ENCODE peak calls at places on chromosomes 11 and 22, in seven cellular contexts. G is fibroblast of lung, C is IMR-90, Z is keratinocyte, O is SK-N-SH, Y is neuronal stem cell, W is GM23248. R is an unnamed sample.

GRCh38 chr22:31243339-31244043 is 31.4 kb downstream of the LIMK2 start:
- DNase-seq in O (no peak), Z (no peak), Y (no peak), C (no peak), G (no peak), W (peak; percentile 40), R (no peak)

GRCh38 chr22:23098718-23099524 is 28.6 kb downstream of the GNAZ start:
- DNase-seq in Y (no peak), W (no peak), O (no peak), G (no peak), Z (no peak), C (no peak), R (no peak)

GRCh38 chr22:39414886-39415285 is 15.3 kb downstream of the TAB1 start:
- DNase-seq in Y (no peak), G (no peak), O (no peak), C (no peak), W (no peak), Z (no peak), R (peak; percentile 60)

GRCh38 chr11:44427432-44427831 is 117.5 kb upstream of the ALX4 start:
- DNase-seq in C (no peak), Z (no peak), W (no peak), G (no peak), Y (no peak), O (no peak), R (no peak)

GRCh38 chr11:91219501-91219900 is 996.7 kb upstream of the CHORDC1 start:
- DNase-seq in G (peak; percentile 42), C (peak; percentile 20), O (no peak), Y (no peak), Z (no peak), W (no peak), R (no peak)

GRCh38 chr11:35930466-35930865 is 13.4 kb upstream of the LDLRAD3 start:
- DNase-seq in W (no peak), G (no peak), O (no peak), Z (no peak), C (no peak), Y (no peak), R (no peak)

GRCh38 chr11:126573325-126574076 is 218.0 kb downstream of the ST3GAL4 start:
- DNase-seq in Y (no peak), O (no peak), W (no peak), Z (no peak), G (no peak), C (no peak), R (no peak)

GRCh38 chr11:126978155-126978554 is 22.4 kb downstream of the KIRREL3 start:
- DNase-seq in G (no peak), Y (no peak), W (no peak), O (no peak), C (no peak), Z (no peak), R (no peak)

GRCh38 chr11:79414644-79415317 is 26.0 kb downstream of the TENM4 start:
- DNase-seq in Z (peak; percentile 73), G (peak; percentile 83), W (peak; percentile 75), Y (no peak), C (peak; percentile 81), O (no peak), R (peak; percentile 51)

GRCh38 chr22:44211946-44212930 is 31.5 kb downstream of the PARVG start:
- DNase-seq in Z (no peak), Y (no peak), O (peak; percentile 25), C (peak; percentile 11), G (peak; percentile 33), W (peak; percentile 49), R (no peak)

GRCh38 chr11:124123587-124123986 is 8.3 kb downstream of the VWA5A start:
- DNase-seq in G (no peak), W (no peak), C (no peak), O (peak; percentile 27), Z (no peak), Y (no peak), R (no peak)

GRCh38 chr11:27124514-27125264 is 84.1 kb downstream of the BBOX1 start:
- DNase-seq in Y (no peak), G (peak; percentile 64), Z (no peak), C (peak; percentile 42), O (no peak), W (peak; percentile 57), R (no peak)

GRCh38 chr11:128814856-128815705 is 52.0 kb downstream of the KCNJ1 start:
- DNase-seq in W (peak; percentile 91), Y (peak; percentile 79), G (peak; percentile 72), C (peak; percentile 86), O (peak; percentile 49), Z (no peak), R (no peak)

GRCh38 chr22:44431256-44431655 is 66.8 kb downstream of the RTL6 start:
- DNase-seq in W (no peak), G (no peak), Y (no peak), C (no peak), O (no peak), Z (no peak), R (peak; percentile 24)

GRCh38 chr22:41535244-41535643 is 9.0 kb downstream of the POLR3H start:
- DNase-seq in Y (no peak), W (peak; percentile 43), G (no peak), Z (no peak), O (peak; percentile 30), C (no peak), R (no peak)

GRCh38 chr22:50576806-50577696 is 1.2 kb downstream of the CPT1B start:
- DNase-seq in Z (no peak), C (no peak), W (no peak), G (no peak), Y (no peak), O (no peak), R (no peak)

GRCh38 chr11:119474682-119475596 is 52.0 kb upstream of the THY1 start:
- DNase-seq in C (peak; percentile 82), Z (no peak), Y (peak; percentile 76), W (peak; percentile 86), O (peak; percentile 86), G (peak; percentile 97), R (peak; percentile 84)

GRCh38 chr11:119315139-119316016 is 1.6 kb downstream of the MCAM start:
- DNase-seq in C (no peak), Z (no peak), Y (no peak), O (peak; percentile 72), W (peak; percentile 39), G (no peak), R (no peak)

GRCh38 chr11:7072401-7073028 is 16.3 kb upstream of the RBMXL2 start:
- DNase-seq in Z (peak; percentile 11), Y (no peak), O (no peak), C (no peak), G (no peak), W (no peak), R (no peak)

GRCh38 chr11:67632175-67632981 is 2.6 kb upstream of the NUDT8 start:
- DNase-seq in Z (no peak), Y (no peak), O (no peak), W (no peak), G (no peak), C (no peak), R (peak; percentile 74)

GRCh38 chr11:19959697-19960096 is 200.6 kb downstream of the DBX1 start:
- DNase-seq in W (no peak), O (no peak), Z (no peak), Y (no peak), G (no peak), C (no peak), R (no peak)

DNA sequence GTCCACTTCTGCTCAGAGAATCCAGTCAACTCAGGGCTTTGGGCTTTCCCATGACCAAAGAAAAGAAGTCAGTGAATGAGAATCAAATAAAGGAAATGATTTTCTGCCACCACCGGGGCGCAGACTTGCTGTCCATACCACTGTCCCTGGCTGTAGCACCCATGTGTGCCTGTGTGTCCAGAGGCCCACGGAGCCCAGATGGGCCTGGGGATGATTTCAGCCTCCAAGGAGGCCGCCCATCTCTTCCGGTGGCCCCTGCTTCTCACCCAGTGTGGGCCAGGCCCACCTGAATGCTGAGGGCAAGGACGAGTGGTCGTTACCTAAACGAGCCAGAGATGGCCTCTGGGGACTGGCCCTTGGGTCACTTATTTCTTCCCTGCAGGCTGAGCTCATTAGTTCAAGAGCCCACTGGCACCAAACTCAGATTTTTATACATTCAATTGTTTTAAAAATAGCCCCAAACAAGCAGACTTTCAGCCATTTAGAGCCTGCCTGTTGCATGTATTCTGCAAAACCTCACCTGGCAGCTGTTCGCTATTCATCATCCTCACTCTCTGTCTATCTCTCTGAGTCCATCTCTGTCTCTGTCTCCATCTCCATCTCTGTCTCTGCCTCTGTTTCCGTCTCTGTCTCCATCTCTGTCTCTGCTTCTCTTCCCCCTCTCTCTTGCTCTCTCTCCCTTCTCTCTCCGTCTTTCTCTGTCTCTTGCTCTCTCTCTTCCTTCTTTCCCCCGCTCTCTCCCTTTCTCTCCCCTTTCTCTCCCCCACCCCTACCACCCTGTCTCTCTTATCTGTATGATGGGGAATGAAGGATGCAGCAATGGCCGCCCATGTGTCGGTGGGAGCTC is 24.2 kb downstream of the KRTAP5-5 start:
- DNase-seq in Z (no peak), O (peak; percentile 65), C (no peak), W (no peak), G (no peak), Y (no peak), R (peak; percentile 52)
- H3K9ac ChIP-seq in Z (no peak overlapping the region), O (no peak overlapping the region), C (no peak overlapping the region), W (no peak overlapping the region), G (no peak overlapping the region), Y (no peak overlapping the region), R (no peak overlapping the region)

GRCh38 chr11:116844722-116845121 is 7.3 kb upstream of the APOA1 start:
- DNase-seq in O (no peak), Y (no peak), G (no peak), Z (no peak), W (no peak), C (no peak), R (no peak)
- H3K36me3 ChIP-seq in O (peaks cover 52% of the 10 kb centered on the region), Y (peaks cover 66% of the 10 kb centered on the region), G (peaks cover 9% of the 10 kb centered on the region), Z (peaks cover 27% of the 10 kb centered on the region), W (peaks cover 8% of the 10 kb centered on the region), C (peaks cover 42% of the 10 kb centered on the region), R (peaks cover 41% of the 10 kb centered on the region)

DNA sequence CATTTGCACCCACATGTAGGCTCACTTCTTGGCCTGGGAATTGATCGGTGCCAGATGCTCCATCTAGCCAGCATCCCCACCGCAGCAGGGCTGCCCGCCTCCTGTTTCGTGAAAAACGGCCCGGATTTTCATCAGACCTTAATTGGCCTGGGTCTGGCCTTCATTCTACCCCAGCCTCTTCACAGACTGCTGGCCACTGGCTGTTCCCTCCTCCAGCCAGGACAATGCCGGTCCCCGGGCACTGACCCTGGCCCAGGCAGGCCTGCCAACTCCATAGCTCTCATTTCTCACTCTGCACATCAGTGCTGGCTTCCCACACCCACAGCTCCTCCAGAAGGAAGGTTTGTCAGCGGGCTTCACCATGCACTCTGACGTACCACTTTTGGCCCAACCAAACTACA is 27.9 kb downstream of the TIMP3 start:
- DNase-seq in Y (no peak), C (no peak), O (no peak), Z (no peak), G (no peak), W (no peak), R (no peak)
- H3K4me1 ChIP-seq in Y (peaks cover 15% of the 10 kb centered on the region), C (no peaks in the 10 kb centered on the region), O (no peaks in the 10 kb centered on the region), Z (peaks cover 14% of the 10 kb centered on the region), G (no peaks in the 10 kb centered on the region), W (peaks cover 4% of the 10 kb centered on the region), R (peaks cover 39% of the 10 kb centered on the region)

DNA sequence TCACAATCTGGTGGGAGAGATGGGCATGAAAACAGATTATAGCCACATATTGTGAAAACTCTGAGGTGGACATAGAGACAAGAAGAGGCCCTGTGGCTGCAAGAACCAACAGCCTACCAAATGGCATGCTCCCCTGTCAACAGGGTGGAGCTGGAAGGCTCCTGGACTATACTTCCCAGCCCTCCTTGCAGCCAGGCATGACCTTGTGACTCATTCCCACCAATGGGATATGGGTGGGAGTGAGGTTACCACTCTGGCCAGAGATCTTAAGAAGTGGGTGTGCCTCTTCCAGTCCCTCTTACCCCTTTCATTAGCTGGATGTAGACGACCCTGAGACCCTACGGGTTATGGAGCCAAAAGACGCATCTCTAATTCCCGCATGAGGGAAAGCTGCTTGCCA is 126.4 kb upstream of the ZBED5 start:
- DNase-seq in W (no peak), Y (no peak), C (no peak), O (no peak), G (no peak), Z (no peak), R (no peak)
- H3K9ac ChIP-seq in W (no peak overlapping the region), Y (no peak overlapping the region), C (no peak overlapping the region), O (no peak overlapping the region), G (no peak overlapping the region), Z (no peak overlapping the region), R (no peak overlapping the region)